ENCODE peak calls at places on chromosomes 13 and 19, in four cellular contexts. E is heart left ventricle, A is body of pancreas, C is heart right ventricle. K is an unnamed sample. For H3K27me3, the result is how much of the 10 kb centered on the place peaks cover.

GRCh38 chr19:29400917-29401711 is 124.7 kb upstream of the VSTM2B start:
- DNase-seq in A (no peak), C (no peak), E (no peak), K (no peak)

GRCh38 chr19:42480335-42481095 is 37.8 kb upstream of the CXCL17 start:
- DNase-seq in C (no peak), A (peak), E (no peak), K (peak)

GRCh38 chr13:84844473-84844872 is 954.7 kb downstream of the SLITRK6 start:
- DNase-seq in E (no peak), A (no peak), C (no peak), K (peak)

GRCh38 chr13:29722415-29722814 is 126.9 kb upstream of the SLC7A1 start:
- DNase-seq in E (no peak), A (no peak), C (no peak), K (no peak)

GRCh38 chr19:33191501-33191900 is 2.6 kb upstream of the LRP3 start:
- DNase-seq in A (no peak), E (no peak), C (no peak), K (no peak)

GRCh38 chr13:100213576-100213975 is 124.7 kb downstream of the PCCA start:
- DNase-seq in E (no peak), A (no peak), C (no peak), K (no peak)

GRCh38 chr13:101649490-101650126 is 197.1 kb downstream of the ITGBL1 start:
- DNase-seq in C (no peak), E (no peak), A (no peak), K (no peak)

GRCh38 chr19:44685877-44686276 is 13.1 kb upstream of the CEACAM16 start:
- DNase-seq in E (no peak), A (no peak), C (no peak), K (no peak)

GRCh38 chr13:33509642-33510229 is 224.2 kb upstream of the STARD13 start:
- DNase-seq in A (peak), E (peak), C (peak), K (no peak)

GRCh38 chr13:45626731-45627374 is 11.3 kb upstream of the ERICH6B start:
- DNase-seq in E (no peak), A (no peak), C (no peak), K (no peak)

GRCh38 chr13:106534844-106535551 is 464 bp downstream of the EFNB2 start:
- DNase-seq in A (peak), E (no peak), C (peak), K (peak)

GRCh38 chr19:47446534-47447469 is 24.9 kb downstream of the SLC8A2 start:
- DNase-seq in E (no peak), C (no peak), A (no peak), K (peak)
- H3K27me3 ChIP-seq in E (half or more), C (half or more), A (under half), K (under half)

GRCh38 chr13:49305824-49306425 is 58.2 kb downstream of the CDADC1 start:
- DNase-seq in A (no peak), E (no peak), C (no peak), K (no peak)
- H3K27ac ChIP-seq in A (no peak), E (peak), C (peak), K (no peak)

DNA sequence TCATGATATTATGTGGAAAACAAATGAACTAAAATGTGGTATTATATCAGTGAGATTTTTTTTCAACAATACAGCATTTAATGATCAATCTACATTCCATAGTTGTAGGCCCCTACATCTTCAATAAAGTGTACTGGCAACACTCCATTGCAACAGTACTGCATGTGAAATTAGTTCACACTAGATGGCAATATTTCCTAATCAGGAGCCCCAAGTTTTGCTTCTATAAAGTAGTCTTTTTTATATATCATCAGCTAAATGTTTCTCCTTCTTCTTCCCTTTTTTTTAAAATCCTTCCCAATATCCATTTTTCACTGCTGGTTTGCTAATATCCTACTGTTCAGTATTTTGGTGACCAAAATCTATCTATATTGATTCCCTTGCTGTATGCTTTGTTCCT is 528.3 kb upstream of the ATXN8OS start:
- DNase-seq in E (no peak), A (no peak), C (no peak), K (peak)
- TF ChIP-seq CTCF in E (no peak), A (peak), C (no peak), K (peak)

GRCh38 chr19:47447470-47448359 is 24.0 kb downstream of the SLC8A2 start:
- DNase-seq in E (no peak), A (no peak), C (peak), K (peak)
- H3K27me3 ChIP-seq in E (half or more), A (under half), C (half or more), K (under half)

GRCh38 chr19:49468746-49469447 is 5.1 kb upstream of the FLT3LG start:
- DNase-seq in C (peak), A (peak), E (peak), K (peak)

GRCh38 chr19:49472936-49473335 is 1.1 kb upstream of the FLT3LG start:
- DNase-seq in A (no peak), C (no peak), E (no peak), K (no peak)

GRCh38 chr19:49468199-49468598 is 5.8 kb upstream of the FLT3LG start:
- DNase-seq in C (no peak), E (no peak), A (no peak), K (no peak)

GRCh38 chr19:49469828-49470614 is 4.0 kb upstream of the FLT3LG start:
- DNase-seq in C (no peak), A (no peak), E (no peak), K (no peak)

DNA sequence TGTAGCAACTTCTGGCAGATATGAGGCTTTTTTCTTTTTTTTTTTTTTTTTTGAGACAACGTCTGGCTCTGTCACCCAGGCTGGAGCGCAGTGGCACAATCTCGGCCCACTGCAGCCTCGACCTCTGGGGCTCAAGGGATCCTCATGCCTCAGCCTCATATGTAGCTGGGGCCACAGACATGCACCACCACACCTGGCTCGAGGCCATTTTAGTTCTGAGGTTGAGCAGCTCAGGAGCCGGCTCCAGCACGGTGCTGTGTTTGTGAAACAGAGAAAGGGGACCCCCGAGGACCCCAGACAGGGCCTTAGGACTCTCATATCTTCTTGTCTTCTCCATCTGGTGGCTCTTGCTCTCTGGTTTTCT is 3.4 kb upstream of the FLT3LG start:
- DNase-seq in C (no peak), E (no peak), A (no peak), K (no peak)
- H3K27ac ChIP-seq in C (no peak), E (no peak), A (no peak), K (no peak)

GRCh38 chr19:17579523-17580244 is 24.2 kb downstream of the COLGALT1 start:
- DNase-seq in C (peak), A (peak), E (peak), K (peak)

GRCh38 chr19:17581211-17581874 is 25.9 kb downstream of the COLGALT1 start:
- DNase-seq in E (no peak), C (no peak), A (no peak), K (no peak)

GRCh38 chr19:17580470-17581000 is 25.1 kb downstream of the COLGALT1 start:
- DNase-seq in A (no peak), C (no peak), E (no peak), K (no peak)

GRCh38 chr19:17584132-17584531 is 28.7 kb downstream of the COLGALT1 start:
- DNase-seq in C (no peak), A (no peak), E (no peak), K (no peak)

GRCh38 chr19:17582613-17583012 is 27.2 kb downstream of the COLGALT1 start:
- DNase-seq in C (no peak), E (no peak), A (no peak), K (no peak)
- TF ChIP-seq CTCF in C (no peak), E (no peak), A (no peak), K (peak)

GRCh38 chr19:51564791-51565190 is 6.3 kb upstream of the ZNF175 start:
- DNase-seq in C (no peak), A (no peak), E (no peak), K (no peak)

GRCh38 chr19:51560339-51560738 is 10.7 kb upstream of the ZNF175 start:
- DNase-seq in E (no peak), C (no peak), A (no peak), K (no peak)

GRCh38 chr19:51559240-51559639 is 11.8 kb upstream of the ZNF175 start:
- DNase-seq in C (no peak), A (no peak), E (no peak), K (no peak)
- H3K27me3 ChIP-seq in C (under half), A (under half), E (under half), K (under half)

DNA sequence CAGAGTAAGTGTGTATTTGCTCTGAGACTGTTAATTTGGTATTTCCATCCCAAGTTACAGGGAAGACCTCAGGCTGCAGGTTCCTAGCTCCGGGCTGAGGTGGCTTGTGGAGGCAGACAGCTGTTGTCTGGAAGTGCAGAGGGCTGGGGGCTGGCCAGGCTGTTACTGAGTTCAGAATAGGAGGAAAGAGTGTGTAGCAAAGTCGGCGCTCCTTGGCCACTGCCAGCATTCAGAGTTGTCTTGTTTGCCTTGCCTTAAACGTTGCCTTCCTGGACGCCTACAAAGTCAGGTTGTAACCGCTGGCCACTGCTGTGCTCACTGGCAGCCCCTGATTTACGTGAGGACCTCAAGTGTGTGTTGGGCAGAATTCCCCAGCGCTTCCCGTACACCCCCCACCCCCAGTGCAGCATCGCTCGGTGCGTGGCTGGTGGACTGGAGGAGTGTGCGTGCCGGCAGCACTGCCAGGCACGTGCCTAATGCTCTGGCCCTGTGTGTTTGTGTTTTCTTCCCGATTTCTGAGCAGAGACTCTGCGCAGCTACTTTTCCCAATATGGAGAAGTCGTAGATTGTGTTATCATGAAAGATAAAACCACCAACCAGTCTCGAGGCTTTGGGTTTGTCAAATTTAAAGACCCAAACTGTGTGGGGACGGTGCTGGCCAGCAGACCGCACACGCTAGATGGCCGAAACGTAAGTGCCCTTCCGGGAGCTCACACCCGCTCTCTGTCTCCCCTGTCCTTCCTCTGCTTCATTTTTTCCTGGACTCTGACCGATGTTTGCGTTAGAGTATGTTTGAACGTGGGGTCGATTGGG is 10.5 kb downstream of the DAZAP1 start:
- DNase-seq in C (no peak), A (no peak), E (no peak), K (no peak)
- H3K27ac ChIP-seq in C (no peak), A (peak), E (peak), K (no peak)

K was measured in A673.